ENCODE peak calls at places on chromosome 11, in four cellular contexts. V is right lobe of liver, Z is heart left ventricle, D is body of pancreas. G is an unnamed sample.

GRCh38 chr11:79274636-79275315 is 166.1 kb downstream of the TENM4 start:
- DNase-seq in V (no peak), Z (no peak), D (no peak), G (no peak)

GRCh38 chr11:95877288-95877687 is 46.6 kb downstream of the MTMR2 start:
- DNase-seq in V (no peak), Z (no peak), D (no peak), G (no peak)

GRCh38 chr11:128448487-128448886 is 138.9 kb downstream of the ETS1 start:
- DNase-seq in V (peak), Z (no peak), D (peak), G (no peak)

GRCh38 chr11:5380740-5381342 is 2.8 kb upstream of the OR51M1 start:
- DNase-seq in V (peak), Z (peak), D (peak), G (peak)

GRCh38 chr11:91124363-91124762 is 901.5 kb upstream of the CHORDC1 start:
- DNase-seq in V (no peak), Z (no peak), D (no peak), G (no peak)

GRCh38 chr11:63850946-63851345 is 12.0 kb downstream of the MARK2 start:
- DNase-seq in V (no peak), Z (no peak), D (no peak), G (no peak)

GRCh38 chr11:108561535-108561991 is 32.0 kb downstream of the EXPH5 start:
- DNase-seq in V (no peak), Z (no peak), D (no peak), G (no peak)

GRCh38 chr11:104713366-104713765 is 184.9 kb downstream of the CASP12 start:
- DNase-seq in V (no peak), Z (no peak), D (no peak), G (no peak)

GRCh38 chr11:83054001-83054400 is 17.7 kb downstream of the RAB30 start:
- DNase-seq in V (no peak), Z (no peak), D (no peak), G (no peak)

GRCh38 chr11:36628765-36629199 is 30.7 kb upstream of the RAG2 start:
- DNase-seq in V (no peak), Z (no peak), D (peak), G (no peak)

GRCh38 chr11:31812392-31813241 is 1.5 kb upstream of the PAX6 start:
- DNase-seq in V (no peak), Z (no peak), D (no peak), G (no peak)

DNA sequence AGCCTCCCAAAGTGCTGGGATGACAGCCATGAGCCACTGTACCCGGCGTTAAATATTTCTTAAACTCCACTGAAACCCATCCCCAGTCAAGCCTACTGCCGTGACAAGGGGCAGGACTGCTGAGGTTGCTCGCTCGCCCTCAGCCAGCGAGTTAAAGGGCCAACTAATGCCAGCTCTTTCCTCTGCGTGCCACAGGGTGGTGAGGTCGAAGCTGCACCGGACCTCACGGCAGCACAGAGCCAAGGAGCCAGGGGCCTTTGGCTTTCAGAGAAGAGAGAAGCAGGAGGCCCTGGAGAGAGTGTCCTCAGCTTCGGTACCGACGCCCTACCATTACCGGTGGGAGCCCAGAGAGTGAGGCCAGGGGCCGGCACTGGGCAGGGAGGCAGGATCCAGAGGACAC is 12.8 kb downstream of the ARFGAP2 start:
- DNase-seq in V (no peak), Z (no peak), D (no peak), G (no peak)
- TF ChIP-seq POLR2A in V (no peak), Z (no peak), D (no peak), G (no peak)

GRCh38 chr11:12577746-12578644 is 96.2 kb upstream of the TEAD1 start:
- DNase-seq in V (no peak), Z (no peak), D (no peak), G (no peak)
- TF ChIP-seq CTCF in V (no peak), Z (no peak), D (no peak), G (no peak)

DNA sequence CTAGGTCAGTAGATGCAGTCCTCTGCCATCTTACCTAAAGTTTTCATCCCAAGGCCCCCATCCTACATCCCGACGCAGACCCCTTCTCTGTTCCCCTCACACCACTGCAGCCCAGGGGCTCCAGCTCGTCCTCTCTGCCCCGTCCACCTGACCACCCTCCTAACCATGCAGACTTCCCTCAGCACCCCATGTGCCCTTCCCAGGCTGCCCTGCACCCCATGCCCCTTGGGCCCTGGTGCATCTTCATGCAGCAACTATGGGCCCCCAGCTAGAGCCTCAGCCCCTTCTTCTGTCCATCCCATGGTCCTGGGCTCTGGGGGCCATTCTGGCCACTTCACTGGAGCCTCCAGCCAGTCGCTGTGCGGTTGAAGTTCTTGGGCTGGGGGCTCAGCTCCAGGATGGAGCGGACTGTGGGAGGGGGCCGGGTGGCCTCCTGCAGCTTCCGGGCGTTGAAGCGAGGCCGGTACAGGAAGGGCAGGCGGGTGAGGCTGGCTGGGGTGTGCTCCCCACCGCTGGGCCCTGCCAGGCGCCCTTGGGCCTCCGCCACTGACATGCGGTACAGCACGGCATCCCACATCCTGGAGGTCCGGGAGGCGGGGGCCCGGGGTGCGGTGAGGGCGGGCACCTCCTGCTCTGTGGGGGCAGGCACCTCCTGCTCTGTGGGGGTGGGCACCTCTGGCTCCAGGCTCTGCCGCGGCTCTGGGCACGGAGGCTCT is 2.7 kb downstream of the PRR33 start:
- DNase-seq in V (no peak), Z (no peak), D (peak), G (peak)
- TF ChIP-seq POLR2A in V (no peak), Z (no peak), D (no peak), G (no peak)

DNA sequence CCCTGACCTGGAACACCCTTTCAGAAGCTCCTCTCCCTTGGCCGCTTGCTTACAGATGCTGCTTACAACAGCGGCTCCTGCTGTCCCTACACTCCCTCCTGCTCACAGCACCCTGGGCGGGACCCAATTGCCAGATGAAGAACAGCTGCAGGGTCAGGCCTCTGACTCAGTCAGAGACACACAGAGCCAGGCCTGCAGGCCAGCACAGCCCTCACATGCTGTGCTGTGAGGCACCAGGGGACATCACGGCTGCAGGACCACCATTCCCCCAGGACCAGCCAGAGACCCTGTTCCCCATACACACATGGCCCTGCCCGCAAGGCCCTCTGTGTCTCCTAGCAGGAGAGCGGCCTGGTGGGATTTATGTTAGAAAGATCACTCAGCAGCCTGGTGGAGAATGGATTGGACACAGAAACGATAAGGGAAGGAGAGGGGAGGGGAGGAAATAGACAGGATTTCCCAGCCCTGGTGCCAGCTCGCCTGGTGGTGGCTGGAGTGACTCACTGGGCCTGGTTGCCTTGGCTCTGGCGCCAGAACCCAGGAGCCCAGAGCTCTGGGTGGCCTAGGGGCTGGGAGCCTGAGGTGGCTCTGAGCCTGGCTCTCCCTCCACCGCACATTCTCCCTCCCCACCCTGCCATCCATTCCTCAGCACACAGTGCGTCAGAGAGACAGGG is 6.7 kb downstream of the CAPN5 start:
- DNase-seq in V (peak), Z (peak), D (peak), G (peak)
- TF ChIP-seq CTCF in V (peak), Z (peak), D (no peak), G (peak)

DNA sequence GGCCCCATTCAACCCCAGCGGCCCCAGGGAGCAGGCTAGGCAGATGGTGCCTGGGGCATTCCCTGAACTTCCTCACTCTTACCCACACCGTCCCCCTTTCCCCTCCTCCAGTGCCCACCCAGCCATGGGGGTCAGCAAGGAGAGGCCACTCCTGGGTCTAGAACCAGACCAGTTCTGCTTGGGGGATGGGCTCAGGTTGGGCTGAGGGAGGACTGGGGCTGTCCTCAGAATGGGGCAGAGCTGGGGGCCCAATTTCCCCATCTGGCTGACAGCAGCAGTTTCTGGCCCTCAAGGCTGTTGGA is 12.4 kb downstream of the SCYL1 start:
- DNase-seq in V (no peak), Z (no peak), D (no peak), G (no peak)
- TF ChIP-seq POLR2A in V (no peak), Z (no peak), D (no peak), G (no peak)

GRCh38 chr11:115154355-115154736 is 349.9 kb downstream of the CADM1 start:
- DNase-seq in V (no peak), Z (no peak), D (no peak), G (no peak)

GRCh38 chr11:115153731-115154354 is 350.4 kb downstream of the CADM1 start:
- DNase-seq in V (no peak), Z (no peak), D (no peak), G (no peak)

GRCh38 chr11:115151010-115151409 is 353.2 kb downstream of the CADM1 start:
- DNase-seq in V (no peak), Z (no peak), D (no peak), G (no peak)

GRCh38 chr11:115155978-115156377 is 348.2 kb downstream of the CADM1 start:
- DNase-seq in V (no peak), Z (no peak), D (no peak), G (no peak)

GRCh38 chr11:115153135-115153534 is 351.1 kb downstream of the CADM1 start:
- DNase-seq in V (no peak), Z (no peak), D (no peak), G (no peak)
- TF ChIP-seq CTCF in V (no peak), Z (no peak), D (no peak), G (no peak)

GRCh38 chr11:68722143-68722542 is 29.2 kb downstream of the TESMIN start:
- DNase-seq in V (no peak), Z (no peak), D (no peak), G (no peak)

GRCh38 chr11:68724293-68724692 is 27.0 kb downstream of the TESMIN start:
- DNase-seq in V (no peak), Z (no peak), D (no peak), G (no peak)

GRCh38 chr11:68727783-68728182 is 23.5 kb downstream of the TESMIN start:
- DNase-seq in V (no peak), Z (no peak), D (no peak), G (no peak)
- TF ChIP-seq POLR2A in V (no peak), Z (no peak), D (no peak), G (no peak)

G was measured in adrenal gland.